ENCODE peak calls at places on chromosomes 6 and 20, in four cellular contexts. One of them, this sample, is unnamed.

GRCh38 chr6:17872908-17873307 is 114.5 kb downstream of the KIF13A start:
- DNase-seq in kidney epithelial cell: no peak
- DNase-seq in lung: no peak
- DNase-seq in CD4-positive, alpha-beta memory T cell: no peak
- DNase-seq in this sample: no peak

GRCh38 chr6:128882991-128883571 is at the start of gene LAMA2:
- DNase-seq in lung: peak
- DNase-seq in kidney epithelial cell: no peak
- DNase-seq in CD4-positive, alpha-beta memory T cell: no peak
- DNase-seq in this sample: no peak

GRCh38 chr20:61391185-61391584 is 139.1 kb downstream of the CDH4 start:
- DNase-seq in CD4-positive, alpha-beta memory T cell: no peak
- DNase-seq in kidney epithelial cell: no peak
- DNase-seq in lung: no peak
- DNase-seq in this sample: peak

GRCh38 chr6:170371588-170371987 is 65.0 kb downstream of the FAM120B start:
- DNase-seq in lung: no peak
- DNase-seq in CD4-positive, alpha-beta memory T cell: no peak
- DNase-seq in kidney epithelial cell: no peak
- DNase-seq in this sample: no peak

GRCh38 chr6:3337521-3338350 is 79.0 kb downstream of the PSMG4 start:
- DNase-seq in lung: no peak
- DNase-seq in CD4-positive, alpha-beta memory T cell: no peak
- DNase-seq in kidney epithelial cell: no peak
- DNase-seq in this sample: no peak

GRCh38 chr6:80638222-80639055 is 532.0 kb downstream of the BCKDHB start:
- DNase-seq in CD4-positive, alpha-beta memory T cell: no peak
- DNase-seq in lung: peak
- DNase-seq in kidney epithelial cell: peak
- DNase-seq in this sample: no peak

GRCh38 chr6:36544228-36544627 is 3.1 kb downstream of the STK38 start:
- DNase-seq in kidney epithelial cell: no peak
- DNase-seq in lung: no peak
- DNase-seq in CD4-positive, alpha-beta memory T cell: peak
- DNase-seq in this sample: peak

GRCh38 chr6:7148100-7148822 is 40.5 kb downstream of the RREB1 start:
- DNase-seq in CD4-positive, alpha-beta memory T cell: no peak
- DNase-seq in kidney epithelial cell: peak
- DNase-seq in lung: no peak
- DNase-seq in this sample: no peak

GRCh38 chr20:36856691-36857635 is 19.0 kb upstream of the TLDC2 start:
- DNase-seq in kidney epithelial cell: no peak
- DNase-seq in CD4-positive, alpha-beta memory T cell: no peak
- DNase-seq in lung: no peak
- DNase-seq in this sample: peak

GRCh38 chr20:47936612-47937011 is 151.3 kb upstream of the SULF2 start:
- DNase-seq in lung: no peak
- DNase-seq in kidney epithelial cell: no peak
- DNase-seq in CD4-positive, alpha-beta memory T cell: no peak
- DNase-seq in this sample: no peak

GRCh38 chr6:33885121-33886057 is 81.6 kb upstream of the MLN start:
- DNase-seq in lung: no peak
- DNase-seq in CD4-positive, alpha-beta memory T cell: no peak
- DNase-seq in kidney epithelial cell: peak
- DNase-seq in this sample: no peak

GRCh38 chr20:44028868-44029847 is 114.5 kb downstream of the TOX2 start:
- DNase-seq in lung: no peak
- DNase-seq in kidney epithelial cell: no peak
- DNase-seq in CD4-positive, alpha-beta memory T cell: no peak
- DNase-seq in this sample: peak

GRCh38 chr6:87925373-87926060 is 122.1 kb upstream of the SPACA1 start:
- DNase-seq in CD4-positive, alpha-beta memory T cell: no peak
- DNase-seq in kidney epithelial cell: no peak
- DNase-seq in lung: no peak
- DNase-seq in this sample: no peak

GRCh38 chr20:21808863-21809664 is 103.6 kb downstream of the PAX1 start:
- DNase-seq in CD4-positive, alpha-beta memory T cell: no peak
- DNase-seq in lung: no peak
- DNase-seq in kidney epithelial cell: no peak
- DNase-seq in this sample: peak

GRCh38 chr6:50062051-50062450 is 12.3 kb upstream of the DEFB112 start:
- DNase-seq in lung: no peak
- DNase-seq in CD4-positive, alpha-beta memory T cell: no peak
- DNase-seq in kidney epithelial cell: no peak
- DNase-seq in this sample: peak

GRCh38 chr6:3139090-3139903 is 18.0 kb downstream of the TUBB2A start:
- DNase-seq in kidney epithelial cell: peak
- DNase-seq in CD4-positive, alpha-beta memory T cell: no peak
- DNase-seq in lung: peak
- DNase-seq in this sample: no peak

GRCh38 chr20:35616465-35617396 is 1.1 kb downstream of the SPAG4 start:
- DNase-seq in CD4-positive, alpha-beta memory T cell: peak
- DNase-seq in kidney epithelial cell: peak
- DNase-seq in lung: peak
- DNase-seq in this sample: peak

GRCh38 chr6:134689177-134689576 is 260.7 kb downstream of the ALDH8A1 start:
- DNase-seq in kidney epithelial cell: no peak
- DNase-seq in CD4-positive, alpha-beta memory T cell: no peak
- DNase-seq in lung: no peak
- DNase-seq in this sample: no peak

GRCh38 chr6:69279805-69280204 is 517.0 kb downstream of the LMBRD1 start:
- DNase-seq in lung: no peak
- DNase-seq in kidney epithelial cell: no peak
- DNase-seq in CD4-positive, alpha-beta memory T cell: no peak
- DNase-seq in this sample: no peak

GRCh38 chr6:31691078-31691463 is 10.2 kb upstream of the LY6G5C start:
- DNase-seq in CD4-positive, alpha-beta memory T cell: no peak
- DNase-seq in kidney epithelial cell: no peak
- DNase-seq in lung: no peak
- DNase-seq in this sample: no peak

GRCh38 chr6:123393333-123393732 is 243.4 kb downstream of the TRDN start:
- DNase-seq in CD4-positive, alpha-beta memory T cell: no peak
- DNase-seq in lung: no peak
- DNase-seq in kidney epithelial cell: no peak
- DNase-seq in this sample: no peak

GRCh38 chr20:39911497-39911896 is 777.5 kb downstream of the MAFB start:
- DNase-seq in kidney epithelial cell: no peak
- DNase-seq in lung: no peak
- DNase-seq in CD4-positive, alpha-beta memory T cell: no peak
- DNase-seq in this sample: no peak

GRCh38 chr6:4351857-4352669 is 216.7 kb upstream of the ECI2 start:
- DNase-seq in lung: peak
- DNase-seq in CD4-positive, alpha-beta memory T cell: no peak
- DNase-seq in kidney epithelial cell: peak
- DNase-seq in this sample: no peak

GRCh38 chr6:127496471-127496870 is 22.7 kb downstream of the MTCL3 start:
- DNase-seq in kidney epithelial cell: no peak
- DNase-seq in lung: no peak
- DNase-seq in CD4-positive, alpha-beta memory T cell: no peak
- DNase-seq in this sample: no peak

DNA sequence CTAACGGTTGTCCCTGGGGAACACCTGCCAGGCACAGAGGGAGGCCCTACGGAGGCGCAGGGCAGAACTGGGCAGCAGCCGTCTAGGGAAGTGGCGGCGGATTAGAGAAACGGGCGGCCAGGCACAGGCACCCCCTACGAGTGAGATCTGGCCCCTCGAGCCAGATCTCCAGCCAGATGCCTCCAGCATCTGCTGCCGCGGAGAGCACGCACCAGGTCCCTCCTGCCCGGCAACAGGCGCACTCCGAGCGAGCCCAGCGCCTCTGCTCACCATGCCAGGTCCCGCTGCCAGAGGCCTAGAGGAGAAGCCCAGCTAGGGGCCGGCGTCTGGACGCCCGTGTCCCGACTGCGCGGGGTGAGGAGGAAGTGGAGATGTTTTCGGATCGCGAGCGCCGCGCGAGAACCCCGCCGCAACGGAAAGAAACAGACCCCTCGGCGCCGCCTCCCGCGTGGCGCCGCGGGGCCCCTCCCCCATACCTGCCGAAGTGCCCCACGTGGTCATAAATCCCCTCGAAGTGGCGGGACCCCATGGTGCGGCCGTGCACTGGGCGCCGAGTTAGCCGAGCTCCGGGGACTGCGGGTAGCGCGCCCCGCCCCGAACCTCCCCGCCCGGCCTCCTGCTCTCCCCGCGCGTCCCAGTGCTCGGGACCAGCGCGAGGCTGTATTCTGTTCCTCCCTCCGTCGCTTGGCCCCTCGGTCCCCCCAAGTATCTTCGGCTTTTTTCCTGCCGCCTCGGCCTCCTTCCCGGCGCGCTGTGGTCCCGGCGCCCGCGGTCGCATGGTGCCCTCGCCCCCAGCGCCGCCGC is at the start of gene SLC22A16:
- DNase-seq in lung: no peak
- DNase-seq in kidney epithelial cell: no peak
- DNase-seq in CD4-positive, alpha-beta memory T cell: no peak
- DNase-seq in this sample: no peak
- H3K4me3 ChIP-seq in lung: peak
- H3K4me3 ChIP-seq in kidney epithelial cell: peak
- H3K4me3 ChIP-seq in CD4-positive, alpha-beta memory T cell: no peak
- H3K4me3 ChIP-seq in this sample: peak

DNA sequence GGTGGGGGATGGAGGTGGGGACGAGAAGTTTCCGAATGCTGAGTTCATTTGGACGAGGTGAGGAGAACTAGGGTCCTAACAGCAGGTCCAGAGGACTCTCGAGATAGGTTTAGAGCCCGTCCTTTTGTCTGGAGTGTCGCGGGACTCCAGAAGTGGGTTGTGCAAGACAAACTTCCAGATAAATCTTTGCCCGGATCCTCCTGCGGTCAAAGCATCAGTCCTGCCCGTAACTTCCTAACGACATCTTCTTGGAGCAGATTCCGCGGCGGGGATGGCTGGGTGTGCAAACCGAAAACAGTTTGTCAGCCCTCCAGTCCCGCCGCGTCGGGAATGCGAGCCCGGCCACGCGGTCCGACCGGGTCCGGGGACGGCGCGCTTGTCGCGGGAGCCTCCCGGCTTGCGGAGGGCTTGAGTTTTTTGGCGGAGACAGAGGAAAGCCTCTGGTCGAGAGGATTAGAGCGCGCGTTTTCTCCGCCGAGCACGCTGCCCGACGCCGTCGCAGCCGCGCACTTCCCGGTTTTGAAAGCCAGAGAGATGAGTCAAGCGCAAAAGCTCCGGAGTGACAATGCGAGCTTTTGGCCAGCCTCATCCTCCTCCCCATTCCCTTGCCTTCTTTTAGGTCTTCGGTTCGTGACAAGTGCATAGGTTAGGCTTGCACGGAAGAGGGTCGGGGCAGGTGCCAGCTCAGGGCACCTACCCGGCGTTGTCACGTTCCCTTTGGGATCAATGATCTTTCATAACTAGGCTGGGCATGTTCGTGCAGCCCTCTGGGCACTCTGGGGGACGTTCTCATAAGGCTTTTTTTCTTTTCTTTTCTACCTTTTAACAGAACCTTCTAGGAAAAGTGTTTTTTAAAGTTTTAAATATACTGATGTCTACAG is 91.4 kb upstream of the PRDM1 start:
- DNase-seq in CD4-positive, alpha-beta memory T cell: peak
- DNase-seq in lung: peak
- DNase-seq in kidney epithelial cell: no peak
- DNase-seq in this sample: peak
- H3K4me3 ChIP-seq in CD4-positive, alpha-beta memory T cell: peak
- H3K4me3 ChIP-seq in lung: peak
- H3K4me3 ChIP-seq in kidney epithelial cell: peak
- H3K4me3 ChIP-seq in this sample: peak

DNA sequence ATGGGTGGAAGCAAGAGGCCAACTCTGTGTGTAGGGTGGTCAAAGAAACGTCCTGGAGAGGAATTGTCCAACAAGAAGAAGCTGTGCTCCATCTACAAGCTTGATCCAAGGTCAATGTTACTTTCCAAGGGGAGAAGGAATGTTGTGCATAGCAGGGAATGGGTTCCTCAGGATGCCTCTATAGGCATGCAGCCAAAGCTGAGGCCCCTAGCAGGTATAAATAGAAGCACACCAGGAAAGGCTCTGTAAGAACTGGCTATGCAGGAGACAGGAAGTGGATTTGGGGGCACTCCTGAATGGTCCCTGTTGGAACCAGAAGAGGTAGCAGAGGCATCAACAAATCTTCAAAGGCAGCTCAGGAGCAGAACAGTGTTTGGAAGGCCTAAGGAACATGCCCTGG is 64.3 kb downstream of the FILIP1 start:
- DNase-seq in kidney epithelial cell: no peak
- DNase-seq in CD4-positive, alpha-beta memory T cell: no peak
- DNase-seq in lung: no peak
- DNase-seq in this sample: no peak
- H3K4me3 ChIP-seq in kidney epithelial cell: no peak
- H3K4me3 ChIP-seq in CD4-positive, alpha-beta memory T cell: no peak
- H3K4me3 ChIP-seq in lung: no peak
- H3K4me3 ChIP-seq in this sample: no peak

DNA sequence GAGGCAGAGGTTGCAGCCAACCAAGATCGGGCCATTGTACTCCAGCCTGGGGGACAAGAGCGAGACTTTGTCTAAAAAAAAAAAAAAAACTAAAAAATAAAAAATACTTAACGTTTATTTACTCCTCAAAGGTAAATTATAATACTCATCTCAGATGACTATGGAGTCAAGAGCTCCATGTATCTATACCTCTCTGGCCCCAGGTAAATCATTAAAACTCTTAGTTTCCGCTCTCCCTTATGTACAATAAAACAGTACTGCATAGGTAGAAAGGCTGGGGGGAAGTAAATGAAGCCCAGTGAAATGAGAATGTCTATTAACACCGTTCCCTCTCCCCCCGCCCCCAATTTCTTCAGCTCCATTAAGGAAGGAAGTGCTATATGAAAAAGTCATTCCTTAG is 1.2 kb downstream of the SRSF12 start:
- DNase-seq in lung: no peak
- DNase-seq in kidney epithelial cell: no peak
- DNase-seq in CD4-positive, alpha-beta memory T cell: no peak
- DNase-seq in this sample: no peak
- H3K4me3 ChIP-seq in lung: no peak
- H3K4me3 ChIP-seq in kidney epithelial cell: peak
- H3K4me3 ChIP-seq in CD4-positive, alpha-beta memory T cell: no peak
- H3K4me3 ChIP-seq in this sample: no peak

GRCh38 chr20:64176548-64177419 is 12.5 kb downstream of the MYT1 start:
- DNase-seq in CD4-positive, alpha-beta memory T cell: no peak
- DNase-seq in lung: no peak
- DNase-seq in kidney epithelial cell: no peak
- DNase-seq in this sample: no peak
- H3K4me3 ChIP-seq in CD4-positive, alpha-beta memory T cell: no peak
- H3K4me3 ChIP-seq in lung: no peak
- H3K4me3 ChIP-seq in kidney epithelial cell: no peak
- H3K4me3 ChIP-seq in this sample: no peak

DNA sequence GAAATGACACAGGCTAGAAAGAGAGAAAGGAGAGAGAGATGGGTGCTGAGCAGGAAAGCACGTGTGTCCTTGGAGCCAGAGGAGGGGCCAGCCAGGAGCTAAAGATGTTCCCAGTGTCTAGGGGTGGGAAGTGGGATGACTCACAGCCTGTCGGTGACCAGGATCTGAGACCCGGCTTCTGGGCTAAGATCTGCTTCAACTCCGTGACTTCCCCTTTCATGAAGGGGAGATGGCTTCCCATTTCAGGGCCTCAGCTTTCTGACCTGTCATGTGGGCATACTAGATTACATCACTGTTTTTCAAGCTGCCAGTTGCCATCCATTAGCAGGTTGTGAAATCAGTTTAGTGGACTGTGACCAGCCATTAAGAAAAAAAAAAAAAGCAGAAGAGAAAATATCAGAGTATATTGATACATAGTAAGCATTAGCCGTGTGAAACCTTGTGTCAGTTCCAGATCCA is 5.4 kb downstream of the TGM3 start:
- DNase-seq in CD4-positive, alpha-beta memory T cell: no peak
- DNase-seq in kidney epithelial cell: no peak
- DNase-seq in lung: peak
- DNase-seq in this sample: no peak
- H3K4me3 ChIP-seq in CD4-positive, alpha-beta memory T cell: no peak
- H3K4me3 ChIP-seq in kidney epithelial cell: no peak
- H3K4me3 ChIP-seq in lung: no peak
- H3K4me3 ChIP-seq in this sample: no peak